ENCODE peak calls at places on chromosomes 5 and 9, in seven cellular contexts. B, L, M, R, G, P and T are unnamed samples.

GRCh38 chr5:7053528-7054209 is 340.4 kb downstream of the TENT4A start:
- DNase-seq in B (no peak), L (no peak), M (no peak), R (no peak), G (no peak), P (no peak), T (no peak)

GRCh38 chr9:72185561-72185960 is 36.3 kb downstream of the GDA start:
- DNase-seq in B (no peak), L (no peak), M (no peak), R (no peak), G (no peak), P (no peak), T (no peak)

GRCh38 chr5:135434591-135435466 is 12.3 kb downstream of the DCANP1 start:
- DNase-seq in B (no peak), L (no peak), M (no peak), R (no peak), G (no peak), P (no peak), T (no peak)

GRCh38 chr5:136030252-136030651 is 1.5 kb downstream of the TGFBI start:
- DNase-seq in B (no peak), L (no peak), M (no peak), R (no peak), G (peak; percentile 64), P (no peak), T (no peak)

GRCh38 chr9:127050581-127050980 is 71.9 kb downstream of the ANGPTL2 start:
- DNase-seq in B (no peak), L (no peak), M (no peak), R (peak; percentile 55), G (peak; percentile 67), P (no peak), T (no peak)

GRCh38 chr9:100411472-100412270 is 15.3 kb upstream of the MSANTD3 start:
- DNase-seq in B (peak; percentile 82), L (peak; percentile 73), M (peak; percentile 92), R (peak; percentile 93), G (peak; percentile 92), P (peak; percentile 89), T (peak; percentile 83)

GRCh38 chr9:72305102-72305546 is 59.9 kb downstream of the ZFAND5 start:
- DNase-seq in B (no peak), L (peak; percentile 2), M (peak; percentile 36), R (peak; percentile 82), G (no peak), P (peak; percentile 78), T (no peak)

GRCh38 chr9:79559501-79560181 is 12.1 kb upstream of the TLE4 start:
- DNase-seq in B (no peak), L (no peak), M (no peak), R (no peak), G (no peak), P (no peak), T (no peak)

GRCh38 chr9:120366646-120367019 is 213.3 kb downstream of the CDK5RAP2 start:
- DNase-seq in B (no peak), L (no peak), M (no peak), R (peak; percentile 62), G (peak; percentile 22), P (no peak), T (no peak)

GRCh38 chr9:26811106-26811505 is 81.5 kb downstream of the CAAP1 start:
- DNase-seq in B (no peak), L (no peak), M (no peak), R (no peak), G (no peak), P (no peak), T (no peak)

GRCh38 chr9:86783884-86784283 is 163.4 kb downstream of the GAS1 start:
- DNase-seq in B (no peak), L (no peak), M (no peak), R (no peak), G (no peak), P (no peak), T (no peak)

GRCh38 chr5:95102080-95102479 is 182.8 kb downstream of the MCTP1 start:
- DNase-seq in B (no peak), L (no peak), M (no peak), R (no peak), G (no peak), P (no peak), T (no peak)

GRCh38 chr5:150789943-150790611 is 11.5 kb downstream of the SMIM3 start:
- DNase-seq in B (peak; percentile 69), L (peak; percentile 36), M (no peak), R (peak; percentile 69), G (no peak), P (no peak), T (peak; percentile 43)

GRCh38 chr9:8457050-8457449 is 657.5 kb upstream of the DMAC1 start:
- DNase-seq in B (no peak), L (no peak), M (no peak), R (no peak), G (no peak), P (no peak), T (no peak)

GRCh38 chr9:69303331-69303730 is 21.7 kb upstream of the ENTREP1 start:
- DNase-seq in B (no peak), L (no peak), M (no peak), R (no peak), G (no peak), P (no peak), T (no peak)

GRCh38 chr9:71783120-71783523 is 14.8 kb upstream of the CEMIP2 start:
- DNase-seq in B (peak; percentile 72), L (peak; percentile 74), M (no peak), R (no peak), G (no peak), P (peak; percentile 12), T (peak; percentile 78)

GRCh38 chr5:61171479-61171878 is 9.2 kb upstream of the SMIM15 start:
- DNase-seq in B (no peak), L (no peak), M (no peak), R (no peak), G (no peak), P (no peak), T (no peak)

GRCh38 chr9:95570150-95570549 is 53.4 kb upstream of the PTCH1 start:
- DNase-seq in B (no peak), L (no peak), M (no peak), R (no peak), G (no peak), P (no peak), T (no peak)